ENCODE peak calls at places on chromosome 13, in eight cellular contexts. J, O, D, Z, T, M, I and A are unnamed samples.

GRCh38 chr13:45792827-45793303 is 58.7 kb downstream of the SIAH3 start:
- DNase-seq in T (no peak), I (no peak), J (peak; percentile 54), O (no peak), M (no peak), Z (no peak), D (no peak), A (no peak)

GRCh38 chr13:101283782-101284181 is 132.5 kb downstream of the NALCN start:
- DNase-seq in M (no peak), D (no peak), T (peak; percentile 53), J (no peak), Z (no peak), O (no peak), I (no peak), A (no peak)

GRCh38 chr13:21022694-21023325 is 38.6 kb downstream of the LATS2 start:
- DNase-seq in D (peak; percentile 72), I (no peak), J (no peak), O (no peak), M (peak; percentile 47), Z (no peak), T (no peak), A (no peak)

GRCh38 chr13:76386316-76386715 is 499.9 kb downstream of the KCTD12 start:
- DNase-seq in Z (no peak), J (no peak), M (no peak), T (no peak), I (no peak), O (no peak), D (no peak), A (no peak)

GRCh38 chr13:53784331-53784730 is 755.7 kb downstream of the OLFM4 start:
- DNase-seq in M (no peak), T (no peak), D (no peak), O (no peak), Z (no peak), I (no peak), J (no peak), A (no peak)

GRCh38 chr13:27644302-27644701 is 22.6 kb downstream of the POLR1D start:
- DNase-seq in I (no peak), O (peak; percentile 35), M (no peak), T (peak; percentile 69), D (no peak), Z (no peak), J (no peak), A (no peak)

GRCh38 chr13:78160793-78161192 is 242.2 kb upstream of the EDNRB start:
- DNase-seq in Z (no peak), I (no peak), T (peak; percentile 24), O (peak; percentile 17), D (no peak), M (no peak), J (no peak), A (no peak)

GRCh38 chr13:109105899-109106298 is 476.5 kb downstream of the MYO16 start:
- DNase-seq in M (no peak), J (no peak), D (no peak), T (no peak), Z (no peak), I (no peak), O (no peak), A (no peak)

GRCh38 chr13:110683203-110683883 is 22.6 kb downstream of the CARS2 start:
- DNase-seq in Z (no peak), M (no peak), D (peak; percentile 45), I (no peak), O (peak; percentile 19), T (peak; percentile 20), J (no peak), A (no peak)

GRCh38 chr13:40983269-40983668 is 35.8 kb downstream of the ELF1 start:
- DNase-seq in D (no peak), O (no peak), J (no peak), M (no peak), I (no peak), T (no peak), Z (no peak), A (no peak)
- H3K4me1 ChIP-seq in D (peaks cover 10% of the 10 kb centered on the region), O (peaks cover 10% of the 10 kb centered on the region), J (peaks cover 21% of the 10 kb centered on the region), M (no peaks in the 10 kb centered on the region), I (no peaks in the 10 kb centered on the region), T (peaks cover 21% of the 10 kb centered on the region), Z (no peaks in the 10 kb centered on the region), A (peaks cover 54% of the 10 kb centered on the region)

DNA sequence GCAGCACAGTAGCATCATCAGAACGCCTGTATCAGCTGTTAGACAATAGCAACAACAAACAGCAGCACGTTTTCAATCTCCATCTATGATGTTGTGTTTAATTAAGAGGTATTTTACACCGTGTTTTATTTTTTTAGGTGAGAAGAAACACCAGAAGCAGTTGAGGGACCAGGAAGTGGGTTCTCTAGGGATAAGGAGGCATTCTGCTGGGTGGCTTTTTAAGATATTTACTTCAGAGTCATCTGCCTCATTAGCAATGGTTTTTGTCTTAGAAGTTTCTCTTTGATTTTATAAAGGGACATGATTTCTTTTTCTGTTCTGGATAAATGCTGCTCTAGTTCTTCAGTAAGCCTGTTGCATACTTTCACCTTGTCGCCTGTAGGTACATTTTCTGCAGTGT is 8.2 kb downstream of the CKAP2 start:
- DNase-seq in Z (no peak), J (no peak), I (no peak), O (no peak), M (no peak), T (no peak), D (no peak), A (no peak)
- H3K36me3 ChIP-seq in Z (peaks cover 25% of the 10 kb centered on the region), J (no peaks in the 10 kb centered on the region), I (peaks cover 49% of the 10 kb centered on the region), O (peaks cover 44% of the 10 kb centered on the region), M (peaks cover 49% of the 10 kb centered on the region), T (peaks cover 42% of the 10 kb centered on the region), D (peaks cover 56% of the 10 kb centered on the region), A (peaks cover 100% of the 10 kb centered on the region)

GRCh38 chr13:50521191-50521590 is 322.3 kb downstream of the DLEU7 start:
- DNase-seq in D (no peak), O (no peak), J (no peak), T (no peak), M (no peak), I (no peak), Z (no peak), A (peak; percentile 1)

GRCh38 chr13:50519866-50520265 is 323.6 kb downstream of the DLEU7 start:
- DNase-seq in I (no peak), J (no peak), T (no peak), D (no peak), Z (no peak), M (no peak), O (no peak), A (peak; percentile 1)

GRCh38 chr13:50521750-50522149 is 321.7 kb downstream of the DLEU7 start:
- DNase-seq in J (no peak), I (no peak), D (no peak), T (no peak), M (no peak), Z (no peak), O (no peak), A (peak; percentile 1)

GRCh38 chr13:50518131-50518530 is 325.4 kb downstream of the DLEU7 start:
- DNase-seq in O (no peak), J (no peak), Z (no peak), T (no peak), I (no peak), D (no peak), M (no peak), A (peak; percentile 1)

GRCh38 chr13:50518791-50519201 is 324.7 kb downstream of the DLEU7 start:
- DNase-seq in D (no peak), Z (no peak), J (no peak), T (no peak), O (no peak), M (no peak), I (no peak), A (peak; percentile 0)
- H3K4me2 ChIP-seq in D (no peak overlapping the region), Z (no peak overlapping the region), J (no peak overlapping the region), T (no peak overlapping the region), O (no peak overlapping the region), M (no peak overlapping the region), I (no peak overlapping the region), A (no peak overlapping the region)

DNA sequence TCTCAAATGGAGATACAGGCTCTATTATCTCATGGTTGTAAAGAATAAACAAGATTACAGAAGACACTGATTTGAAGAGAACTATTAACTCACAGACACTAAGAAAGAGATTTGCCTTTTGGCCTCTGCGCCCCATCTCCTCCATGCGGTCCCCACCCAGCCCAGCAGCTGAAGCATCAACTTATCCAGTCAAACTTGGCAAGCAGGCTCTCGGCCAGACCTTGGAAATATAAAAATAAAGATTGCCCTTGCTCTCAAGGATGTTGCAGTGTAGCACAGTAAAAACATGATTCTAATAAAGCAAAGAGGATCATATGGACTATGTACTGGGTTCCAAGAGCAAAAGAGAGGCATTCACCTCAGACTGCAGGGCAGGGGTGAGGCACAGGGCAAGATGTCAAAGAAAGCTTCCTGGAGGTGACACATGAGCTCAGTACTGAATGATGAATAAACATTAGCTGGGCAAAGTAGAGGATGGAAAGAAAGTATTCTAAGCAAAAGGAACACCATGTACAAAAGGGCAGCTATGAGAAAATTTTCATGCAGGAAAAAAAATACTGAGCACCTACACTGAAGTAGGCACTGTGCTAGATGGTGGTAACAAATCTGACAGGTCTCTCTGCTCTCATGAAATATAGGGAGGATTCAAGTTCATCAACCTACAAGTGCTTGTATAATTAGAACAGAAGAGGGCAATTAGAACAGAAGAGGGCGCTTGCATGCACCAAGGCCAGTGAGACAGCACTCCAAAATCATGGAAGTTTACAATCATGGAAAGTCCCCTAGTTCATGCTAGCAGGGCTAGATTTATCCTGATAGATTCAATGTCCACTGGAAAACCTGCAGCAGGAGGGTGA is 85.0 kb downstream of the SACS start:
- DNase-seq in M (no peak), Z (no peak), D (peak; percentile 14), J (no peak), T (no peak), O (no peak), I (no peak), A (no peak)
- H3K4me1 ChIP-seq in M (peaks cover 9% of the 10 kb centered on the region), Z (no peaks in the 10 kb centered on the region), D (no peaks in the 10 kb centered on the region), J (peaks cover 4% of the 10 kb centered on the region), T (no peaks in the 10 kb centered on the region), O (no peaks in the 10 kb centered on the region), I (no peaks in the 10 kb centered on the region), A (peaks cover 5% of the 10 kb centered on the region)

GRCh38 chr13:29516012-29516411 is 79.5 kb downstream of the SLC7A1 start:
- DNase-seq in D (no peak), M (no peak), T (no peak), O (no peak), J (no peak), Z (no peak), I (no peak), A (no peak)

GRCh38 chr13:29514720-29515310 is 80.7 kb downstream of the SLC7A1 start:
- DNase-seq in O (no peak), J (no peak), I (no peak), M (no peak), D (no peak), Z (no peak), T (no peak), A (no peak)

GRCh38 chr13:29516880-29517279 is 78.6 kb downstream of the SLC7A1 start:
- DNase-seq in O (no peak), T (no peak), Z (no peak), I (no peak), M (no peak), J (no peak), D (no peak), A (no peak)

GRCh38 chr13:29513981-29514719 is 81.3 kb downstream of the SLC7A1 start:
- DNase-seq in Z (no peak), D (no peak), T (no peak), O (no peak), I (no peak), M (no peak), J (no peak), A (no peak)

DNA sequence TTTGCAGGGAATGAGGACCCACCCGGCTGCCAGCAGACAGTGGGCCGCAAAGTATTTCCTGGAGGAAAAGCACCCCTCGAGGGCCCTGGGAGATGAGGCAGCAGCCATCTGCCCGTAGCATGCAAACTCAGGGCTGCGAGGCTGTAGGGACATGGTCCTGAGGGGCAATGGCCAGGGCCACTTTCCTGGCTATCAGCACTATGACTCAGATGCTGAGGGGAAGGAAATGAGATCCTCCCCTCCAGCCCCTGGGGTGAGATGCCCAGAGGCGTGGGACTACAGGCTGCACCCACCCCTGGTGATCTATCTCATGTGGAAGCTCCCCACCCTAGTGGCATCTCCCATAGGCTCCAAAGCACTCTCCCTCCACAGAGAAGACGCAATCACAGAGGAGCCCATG is 80.1 kb downstream of the SLC7A1 start:
- DNase-seq in Z (no peak), O (no peak), T (no peak), I (no peak), D (no peak), J (no peak), M (no peak), A (no peak)
- H3K36me3 ChIP-seq in Z (peaks cover 41% of the 10 kb centered on the region), O (peaks cover 18% of the 10 kb centered on the region), T (peaks cover 23% of the 10 kb centered on the region), I (peaks cover 32% of the 10 kb centered on the region), D (peaks cover 27% of the 10 kb centered on the region), J (peaks cover 45% of the 10 kb centered on the region), M (peaks cover 28% of the 10 kb centered on the region), A (peaks cover 100% of the 10 kb centered on the region)